ENCODE peak calls at places on chromosome 2, in four cellular contexts. Q, L, S and X are unnamed samples.

GRCh38 chr2:69483024-69483423 is 45.8 kb upstream of the NFU1 start:
- DNase-seq in S (no peak), Q (no peak), L (no peak), X (no peak)

GRCh38 chr2:79585701-79586428 is 73.0 kb downstream of the CTNNA2 start:
- DNase-seq in Q (peak; percentile 64), L (no peak), S (no peak), X (no peak)

GRCh38 chr2:42128731-42129486 is 40.2 kb upstream of the EML4 start:
- DNase-seq in S (no peak), L (no peak), Q (no peak), X (no peak)

GRCh38 chr2:237025090-237025865 is 60.4 kb upstream of the COPS8 start:
- DNase-seq in Q (no peak), L (no peak), S (peak; percentile 57), X (no peak)

GRCh38 chr2:212227755-212228154 is 310.8 kb downstream of the ERBB4 start:
- DNase-seq in L (no peak), Q (no peak), S (peak; percentile 43), X (peak; percentile 34)

GRCh38 chr2:180038997-180039396 is 31.9 kb upstream of the CWC22 start:
- DNase-seq in Q (no peak), S (no peak), L (no peak), X (no peak)

GRCh38 chr2:9473985-9474360 is 378 bp upstream of the IAH1 start:
- DNase-seq in L (no peak), Q (peak; percentile 81), S (peak; percentile 27), X (peak; percentile 64)

GRCh38 chr2:62939735-62940491 is 110.7 kb upstream of the OTX1 start:
- DNase-seq in Q (no peak), S (no peak), L (no peak), X (no peak)

GRCh38 chr2:13201924-13202323 is 485.2 kb downstream of the TRIB2 start:
- DNase-seq in L (no peak), Q (no peak), S (no peak), X (no peak)

GRCh38 chr2:120842456-120843439 is 107.1 kb downstream of the GLI2 start:
- DNase-seq in S (no peak), L (no peak), Q (no peak), X (peak; percentile 59)

GRCh38 chr2:20093263-20094141 is 42.1 kb upstream of the LAPTM4A start:
- DNase-seq in L (peak; percentile 43), Q (no peak), S (peak; percentile 52), X (peak; percentile 84)

GRCh38 chr2:61905372-61906186 is at the start of gene COMMD1:
- DNase-seq in Q (peak; percentile 84), L (peak; percentile 52), S (peak; percentile 80), X (peak; percentile 93)

DNA sequence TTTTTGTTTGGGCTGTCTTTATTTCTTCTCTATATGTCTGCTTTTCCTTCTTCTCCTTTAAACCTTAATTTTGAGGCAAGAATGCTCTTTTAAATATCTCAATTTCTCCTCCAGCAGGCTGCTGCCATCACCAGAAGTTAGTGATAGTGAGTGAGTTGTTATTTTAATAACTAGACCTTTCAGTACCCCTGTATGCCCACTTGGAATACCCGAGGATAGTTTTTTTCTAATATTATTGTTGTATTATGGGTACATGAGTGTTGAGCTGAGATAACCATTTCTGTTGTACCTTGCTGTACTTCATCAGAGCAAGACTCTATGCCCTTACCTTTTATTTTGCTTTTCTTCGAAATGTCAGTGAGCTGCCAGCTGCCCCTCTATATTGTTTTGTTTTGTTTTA is 50.1 kb downstream of the PPM1B start:
- DNase-seq in S (no peak), Q (no peak), L (no peak), X (no peak)
- TF ChIP-seq CTCF in S (no peak), Q (no peak), L (no peak), X (no peak)

DNA sequence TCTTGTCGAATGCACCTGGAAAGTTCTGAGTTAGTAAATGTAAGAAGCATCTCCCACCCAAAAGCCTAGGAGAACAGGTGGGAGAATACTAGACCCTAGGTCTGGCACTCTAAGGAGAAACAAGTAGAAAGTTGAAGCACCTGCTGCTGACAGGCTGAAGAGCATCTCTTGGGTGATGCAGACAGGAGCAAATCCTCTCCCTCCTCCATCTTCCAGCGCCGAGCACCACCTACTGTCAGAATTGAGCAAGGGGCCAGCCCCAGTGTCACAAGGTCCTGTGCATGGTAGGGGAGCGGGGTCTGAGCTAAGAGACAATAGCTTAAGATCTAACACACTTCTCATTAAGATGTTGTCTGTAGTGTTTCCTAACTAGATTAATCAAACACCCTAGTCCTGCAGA is 52.9 kb downstream of the HK2 start:
- DNase-seq in L (no peak), S (no peak), Q (no peak), X (no peak)
- TF ChIP-seq CTCF in L (no peak), S (no peak), Q (no peak), X (no peak)

GRCh38 chr2:53040536-53041229 is 726.9 kb upstream of the CHAC2 start:
- DNase-seq in Q (no peak), L (no peak), S (no peak), X (no peak)
- TF ChIP-seq CTCF in Q (no peak), L (peak; percentile 30), S (no peak), X (no peak)

GRCh38 chr2:53519925-53520629 is 247.5 kb upstream of the CHAC2 start:
- DNase-seq in Q (no peak), S (no peak), L (no peak), X (no peak)
- TF ChIP-seq CTCF in Q (no peak), S (no peak), L (no peak), X (no peak)

DNA sequence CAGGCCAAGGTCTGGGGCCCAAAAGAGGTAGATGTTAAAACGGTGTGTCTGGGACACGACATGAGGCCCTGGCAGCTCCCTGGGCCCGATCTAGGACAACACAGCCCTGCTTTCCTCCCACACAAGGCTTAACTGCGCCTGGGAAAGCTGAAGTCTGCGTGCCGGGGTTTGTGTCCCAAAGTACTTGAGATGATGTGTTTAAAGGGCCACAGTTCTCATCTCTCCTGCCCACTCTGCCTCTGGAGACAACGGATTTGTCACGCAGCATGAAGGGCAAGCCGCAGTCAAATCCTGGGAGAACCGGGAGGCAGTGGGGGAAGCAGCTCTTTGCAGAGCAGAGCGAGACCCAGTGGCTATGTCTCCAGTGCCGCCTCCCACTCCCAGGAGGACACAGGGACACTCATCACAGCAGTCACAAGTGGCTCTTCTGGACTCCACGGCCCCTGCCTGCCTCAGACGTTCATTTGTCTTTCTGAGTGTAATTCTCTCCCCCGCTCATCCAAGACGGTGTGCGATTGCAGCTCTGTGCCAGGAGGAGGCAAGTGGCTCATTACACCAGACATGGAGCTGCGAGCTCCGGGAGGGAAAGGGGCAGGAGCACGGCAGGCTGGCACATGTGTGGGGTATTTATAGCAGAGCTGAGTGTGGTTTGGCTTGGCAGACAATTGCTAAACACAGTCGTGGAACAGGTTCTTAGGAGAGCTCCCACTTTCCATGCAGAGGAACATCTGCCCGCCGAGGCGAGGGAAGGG is 57.7 kb upstream of the SEMA4C start:
- DNase-seq in L (no peak), S (peak; percentile 55), Q (peak; percentile 90), X (peak; percentile 40)
- TF ChIP-seq CTCF in L (no peak), S (peak; percentile 45), Q (no peak), X (no peak)